ENCODE peak calls at places on chromosomes 11 and 22, in eight cellular contexts. H is cardiac fibroblast; B is SK-N-SH; P is activated T-cell treated with anti-CD3 and anti-CD28 coated beads, Interleukin-2, amount 50 U/mL, for 72 hours; A is Kasumi-1; Q is stimulated activated CD4-positive, alpha-beta T cell treated with anti-CD3 and anti-CD28 coated beads, Interleukin-4, amount 100 ng/mL, for 24 hours; W is effector CD4-positive, alpha-beta T cell; Z is WTC11. J is an unnamed sample.

GRCh38 chr11:115642660-115643059 is 138.4 kb upstream of the CADM1 start:
- DNase-seq in H (no peak), B (no peak), P (no peak), A (no peak), Q (no peak), W (no peak), Z (no peak), J (no peak)

GRCh38 chr11:9577551-9577950 is 4.1 kb downstream of the WEE1 start:
- DNase-seq in H (peak; percentile 68), B (no peak), P (no peak), A (no peak), Q (no peak), W (no peak), Z (no peak), J (no peak)

GRCh38 chr11:60914620-60915249 is 777 bp downstream of the TMEM109 start:
- DNase-seq in H (peak; percentile 46), B (peak; percentile 77), P (peak; percentile 39), A (peak; percentile 18), Q (peak; percentile 17), W (no peak), Z (no peak), J (peak; percentile 22)

GRCh38 chr11:78808903-78809302 is 234.2 kb upstream of the NARS2 start:
- DNase-seq in H (no peak), B (no peak), P (no peak), A (no peak), Q (no peak), W (no peak), Z (no peak), J (no peak)

GRCh38 chr22:50627452-50627913 is 469 bp downstream of the ARSA start:
- DNase-seq in H (no peak), B (peak; percentile 72), P (no peak), A (no peak), Q (peak; percentile 27), W (no peak), Z (peak; percentile 48), J (no peak)

GRCh38 chr11:19410032-19410431 is 169.3 kb upstream of the E2F8 start:
- DNase-seq in H (no peak), B (no peak), P (no peak), A (no peak), Q (no peak), W (no peak), Z (no peak), J (no peak)

GRCh38 chr22:41862160-41862529 is 29.2 kb downstream of the SREBF2 start:
- DNase-seq in H (peak; percentile 22), B (no peak), P (peak; percentile 54), A (peak; percentile 64), Q (peak; percentile 64), W (peak; percentile 31), Z (no peak), J (peak; percentile 8)

GRCh38 chr11:69352715-69353325 is 58.9 kb downstream of the MYEOV start:
- DNase-seq in H (peak; percentile 97), B (no peak), P (peak; percentile 28), A (peak; percentile 7), Q (peak; percentile 63), W (no peak), Z (no peak), J (no peak)

GRCh38 chr11:126501641-126502040 is 146.2 kb downstream of the ST3GAL4 start:
- DNase-seq in H (no peak), B (no peak), P (no peak), A (no peak), Q (no peak), W (no peak), Z (no peak), J (no peak)

GRCh38 chr22:26632422-26633155 is 10.8 kb downstream of the CRYBA4 start:
- DNase-seq in H (no peak), B (peak; percentile 44), P (no peak), A (no peak), Q (no peak), W (no peak), Z (no peak), J (no peak)

GRCh38 chr22:44623771-44624510 is 78.1 kb upstream of the PRR5 start:
- DNase-seq in H (peak; percentile 40), B (no peak), P (no peak), A (peak; percentile 61), Q (no peak), W (no peak), Z (peak; percentile 59), J (no peak)

GRCh38 chr11:116229581-116229980 is 543.2 kb downstream of the BUD13 start:
- DNase-seq in H (no peak), B (no peak), P (no peak), A (no peak), Q (no peak), W (no peak), Z (no peak), J (no peak)

GRCh38 chr11:108414958-108415357 is 52.4 kb downstream of the C11orf65 start:
- DNase-seq in H (no peak), B (no peak), P (no peak), A (no peak), Q (no peak), W (no peak), Z (no peak), J (no peak)